ENCODE peak calls at places on chromosomes 12 and 14, in five cellular contexts. R is Calu3, V is PC-9, T is IMR-90, M is AG04450. N is an unnamed sample.

GRCh38 chr12:28306535-28306934 is 116.3 kb downstream of the CCDC91 start:
- DNase-seq in V (no peak), T (no peak), R (no peak), M (no peak), N (no peak)

GRCh38 chr14:61716956-61717355 is 21.6 kb downstream of the HIF1A start:
- DNase-seq in R (no peak), T (no peak), V (no peak), M (no peak), N (no peak)

GRCh38 chr12:90621927-90622326 is 333.0 kb downstream of the CCER1 start:
- DNase-seq in T (peak), R (no peak), V (no peak), M (peak), N (no peak)

GRCh38 chr12:45634273-45634917 is 95.1 kb upstream of the ARID2 start:
- DNase-seq in R (no peak), V (no peak), M (no peak), T (no peak), N (no peak)

GRCh38 chr14:42994001-42994736 is 1387.5 kb downstream of the LRFN5 start:
- DNase-seq in T (peak), V (peak), M (peak), R (no peak), N (no peak)

GRCh38 chr12:55171445-55171844 is 45.2 kb downstream of the OR9K2 start:
- DNase-seq in T (no peak), R (no peak), M (no peak), V (no peak), N (no peak)

GRCh38 chr12:107818984-107819383 is 44.5 kb downstream of the ASCL4 start:
- DNase-seq in V (no peak), T (peak), M (no peak), R (no peak), N (peak)

GRCh38 chr12:110329710-110330109 is 48.7 kb downstream of the ATP2A2 start:
- DNase-seq in R (no peak), V (no peak), T (no peak), M (no peak), N (no peak)

GRCh38 chr14:105884808-105885281 is 358.5 kb downstream of the TMEM121 start:
- DNase-seq in M (no peak), V (no peak), T (no peak), R (no peak), N (peak)

GRCh38 chr12:51949342-51950030 is 2.0 kb upstream of the ACVR1B start:
- DNase-seq in V (no peak), R (no peak), T (no peak), M (no peak), N (peak)

GRCh38 chr12:70645494-70646317 is 8.5 kb upstream of the PTPRB start:
- DNase-seq in M (peak), T (peak), V (peak), R (peak), N (no peak)

GRCh38 chr14:99242816-99243795 is 28.9 kb downstream of the BCL11B start:
- DNase-seq in R (no peak), V (no peak), M (no peak), T (no peak), N (no peak)

GRCh38 chr14:51869426-51870113 is 9.2 kb downstream of the GNG2 start:
- DNase-seq in T (no peak), R (no peak), M (no peak), V (no peak), N (no peak)

GRCh38 chr14:91509878-91510170 is 286 bp downstream of the PPP4R3A start:
- DNase-seq in M (no peak), T (no peak), V (no peak), R (no peak), N (no peak)

GRCh38 chr14:103126873-103127304 is 3.6 kb downstream of the TNFAIP2 start:
- DNase-seq in T (no peak), M (no peak), R (no peak), V (peak), N (no peak)

GRCh38 chr12:8890313-8891084 is 23.8 kb upstream of the PHC1 start:
- DNase-seq in V (peak), M (peak), T (peak), R (peak), N (no peak)

GRCh38 chr12:93247313-93248057 is 130.2 kb upstream of the NUDT4 start:
- DNase-seq in R (no peak), M (no peak), T (peak), V (no peak), N (no peak)

GRCh38 chr12:92034858-92035401 is 110.7 kb downstream of the BTG1 start:
- DNase-seq in R (peak), V (peak), M (peak), T (peak), N (no peak)

GRCh38 chr12:63403256-63403655 is 252.3 kb upstream of the AVPR1A start:
- DNase-seq in T (no peak), V (no peak), M (no peak), R (no peak), N (no peak)

GRCh38 chr12:117127933-117128823 is 29.0 kb upstream of the TESC start:
- DNase-seq in R (no peak), T (no peak), V (no peak), M (no peak), N (no peak)

GRCh38 chr12:3250576-3250975 is 173.4 kb downstream of the TSPAN9 start:
- DNase-seq in R (no peak), T (no peak), M (no peak), V (no peak), N (no peak)

GRCh38 chr14:50768220-50768619 is 62.7 kb downstream of the NIN start:
- DNase-seq in R (no peak), M (no peak), T (no peak), V (no peak), N (no peak)

GRCh38 chr12:22246438-22246837 is 88.1 kb downstream of the ST8SIA1 start:
- DNase-seq in T (no peak), R (no peak), M (no peak), V (no peak), N (no peak)

GRCh38 chr12:132766380-132767085 is 4.9 kb upstream of the ANKLE2 start:
- DNase-seq in R (no peak), M (no peak), V (no peak), T (peak), N (no peak)

GRCh38 chr12:89529738-89530137 is 3.9 kb upstream of the POC1B start:
- DNase-seq in T (peak), M (no peak), R (no peak), V (no peak), N (no peak)

GRCh38 chr12:44526655-44527199 is 349.4 kb downstream of the NELL2 start:
- DNase-seq in T (no peak), V (no peak), R (no peak), M (no peak), N (no peak)
- TF ChIP-seq CTCF in T (no peak), V (no peak), R (no peak), M (no peak), N (no peak)

DNA sequence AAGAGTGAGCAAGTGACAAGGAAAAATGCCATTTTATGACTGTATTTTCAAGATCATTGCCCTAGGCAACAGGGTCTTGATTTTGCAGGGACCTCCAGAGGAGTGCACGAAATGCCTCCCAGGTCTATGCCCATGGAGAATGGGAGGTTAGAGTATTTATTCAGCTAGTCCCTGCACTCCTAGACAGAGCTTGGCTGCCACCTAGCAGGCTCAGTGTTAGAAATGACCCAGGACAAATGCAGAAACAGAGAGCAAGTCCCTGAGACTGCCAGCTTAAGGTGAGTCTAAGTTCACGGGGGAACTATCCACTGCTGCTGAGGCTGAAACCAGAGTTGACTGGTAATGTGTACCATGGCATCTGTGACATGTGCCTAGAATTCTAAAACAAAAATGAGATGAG is 506.4 kb downstream of the MED13L start:
- DNase-seq in R (no peak), T (no peak), V (no peak), M (no peak), N (no peak)
- TF ChIP-seq CTCF in R (no peak), T (no peak), V (no peak), M (peak), N (no peak)

GRCh38 chr12:57813971-57814771 is 4.4 kb downstream of the AVIL start:
- DNase-seq in V (no peak), R (no peak), T (no peak), M (no peak), N (no peak)

GRCh38 chr12:57817261-57817989 is 1.1 kb downstream of the AVIL start:
- DNase-seq in M (no peak), R (no peak), T (no peak), V (no peak), N (no peak)

GRCh38 chr12:57816855-57817151 is 1.7 kb downstream of the AVIL start:
- DNase-seq in M (no peak), R (no peak), V (no peak), T (no peak), N (no peak)

GRCh38 chr12:57816001-57816854 is 2.3 kb downstream of the AVIL start:
- DNase-seq in V (no peak), M (no peak), T (no peak), R (no peak), N (no peak)

GRCh38 chr12:57815177-57816000 is 3.1 kb downstream of the AVIL start:
- DNase-seq in V (no peak), T (no peak), R (no peak), M (no peak), N (no peak)
- TF ChIP-seq CTCF in V (no peak), T (peak), R (no peak), M (peak), N (no peak)

GRCh38 chr12:71732357-71732712 is 22.3 kb upstream of the RAB21 start:
- DNase-seq in T (no peak), R (no peak), M (no peak), V (no peak), N (no peak)

GRCh38 chr12:71730936-71731335 is 23.7 kb upstream of the RAB21 start:
- DNase-seq in M (no peak), V (no peak), T (peak), R (no peak), N (no peak)

GRCh38 chr12:71727958-71728357 is 26.7 kb upstream of the RAB21 start:
- DNase-seq in T (no peak), M (no peak), V (no peak), R (no peak), N (no peak)

GRCh38 chr12:71726548-71726947 is 28.1 kb upstream of the RAB21 start:
- DNase-seq in V (no peak), T (no peak), R (no peak), M (no peak), N (no peak)

DNA sequence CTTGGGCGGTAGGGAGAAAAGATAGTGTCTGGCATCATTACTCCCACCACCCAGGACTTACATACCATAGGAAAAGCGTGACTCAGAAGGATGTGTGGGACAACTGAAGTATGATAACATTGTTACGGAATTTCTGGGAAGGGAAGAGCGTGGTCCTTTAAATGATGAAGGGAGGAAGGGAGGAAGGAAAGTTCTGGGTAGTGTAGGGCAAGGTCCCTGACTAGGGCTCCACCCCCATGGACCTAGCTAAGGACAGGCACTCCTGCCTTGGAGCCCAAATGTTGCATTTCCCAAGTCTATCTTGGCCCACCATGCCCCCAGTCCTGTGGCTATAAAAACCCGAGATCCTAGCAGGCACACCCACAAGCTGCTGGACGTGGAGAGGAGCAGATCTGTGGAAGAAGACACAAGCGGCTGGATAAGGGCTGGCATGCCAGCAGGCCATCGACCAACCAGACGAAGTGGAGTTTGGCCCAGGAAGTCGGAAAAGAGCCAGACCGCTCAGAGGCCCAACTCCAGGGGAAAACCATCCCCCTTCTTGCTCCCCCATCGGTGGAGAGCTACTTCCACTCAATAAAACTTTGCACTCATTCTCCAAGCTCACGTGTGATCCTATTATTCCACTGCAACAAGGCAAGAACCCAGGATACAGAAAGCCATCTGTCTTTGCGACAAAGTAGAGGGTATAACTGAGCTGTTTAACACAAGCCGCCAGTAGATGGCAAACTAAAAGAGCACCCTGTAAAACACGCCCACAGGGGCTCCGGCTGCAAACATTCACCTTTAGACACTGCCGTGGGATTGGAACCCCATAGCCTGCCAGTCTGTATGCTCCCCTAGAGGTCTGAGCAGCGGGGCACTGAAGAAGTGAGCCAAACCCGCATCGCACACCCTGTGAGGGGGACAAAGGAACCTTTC is 23.0 kb upstream of the RAB21 start:
- DNase-seq in R (peak), M (no peak), T (peak), V (no peak), N (no peak)
- TF ChIP-seq CTCF in R (no peak), M (no peak), T (no peak), V (no peak), N (no peak)

GRCh38 chr12:19778111-19778688 is 338.9 kb downstream of the AEBP2 start:
- DNase-seq in T (peak), M (no peak), R (no peak), V (no peak), N (no peak)

GRCh38 chr12:19780460-19780859 is 341.2 kb downstream of the AEBP2 start:
- DNase-seq in R (no peak), M (no peak), T (no peak), V (no peak), N (no peak)

GRCh38 chr12:19779393-19780056 is 340.2 kb downstream of the AEBP2 start:
- DNase-seq in R (no peak), M (no peak), V (peak), T (no peak), N (no peak)

GRCh38 chr12:19775241-19775640 is 335.9 kb downstream of the AEBP2 start:
- DNase-seq in R (no peak), V (no peak), M (no peak), T (no peak), N (no peak)

GRCh38 chr12:19778822-19779221 is 339.5 kb downstream of the AEBP2 start:
- DNase-seq in R (no peak), V (no peak), T (no peak), M (no peak), N (no peak)
- TF ChIP-seq CTCF in R (no peak), V (no peak), T (no peak), M (no peak), N (peak)

GRCh38 chr14:69107407-69108003 is 45.4 kb downstream of the DCAF5 start:
- DNase-seq in R (peak), M (peak), V (peak), T (peak), N (no peak)
- TF ChIP-seq CTCF in R (peak), M (peak), V (peak), T (peak), N (peak)

DNA sequence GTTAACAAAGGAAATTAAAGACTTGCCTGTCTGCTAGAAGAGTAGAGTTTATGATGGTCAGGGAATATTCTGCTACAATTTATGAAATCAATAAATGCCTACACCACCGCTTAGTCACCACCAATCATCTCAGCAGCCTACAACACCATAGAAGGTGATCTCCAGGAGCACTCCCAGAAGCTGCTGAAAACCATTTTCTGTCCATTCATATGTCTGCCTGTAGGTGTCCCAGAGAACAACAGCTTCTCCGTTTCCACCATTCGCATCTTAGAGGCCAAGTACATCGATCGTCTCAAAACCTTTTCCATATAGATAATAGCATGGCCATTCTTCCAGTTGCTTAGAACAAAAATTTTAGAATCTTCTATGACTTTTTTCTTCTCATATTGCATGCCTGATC is 303.4 kb downstream of the KCNC2 start:
- DNase-seq in M (no peak), V (no peak), T (no peak), R (no peak), N (no peak)
- TF ChIP-seq CTCF in M (peak), V (no peak), T (no peak), R (no peak), N (no peak)

DNA sequence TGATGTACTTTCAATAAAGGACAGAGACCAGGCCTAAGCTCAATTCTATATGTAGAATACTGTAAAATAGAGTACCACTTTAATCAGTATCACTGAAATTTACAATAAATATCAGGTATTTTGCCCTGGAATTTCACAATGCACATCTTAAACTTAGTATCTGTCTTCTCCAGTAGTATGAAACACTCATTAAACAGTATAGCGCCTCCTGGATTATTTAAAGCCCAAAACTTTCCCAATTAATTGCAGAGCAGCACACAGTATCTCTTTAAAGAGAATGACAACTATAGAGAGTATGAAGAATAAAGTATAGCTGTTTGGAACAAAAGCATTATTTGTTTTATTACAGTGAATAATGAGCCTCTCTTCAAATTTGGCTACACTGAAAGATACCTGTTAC is 80.2 kb downstream of the BHLHE41 start:
- DNase-seq in M (no peak), V (no peak), T (no peak), R (no peak), N (no peak)
- TF ChIP-seq CTCF in M (no peak), V (no peak), T (no peak), R (no peak), N (no peak)

N was measured in osteocyte.